ENCODE peak calls at places on chromosomes 5 and 9, in ten cellular contexts. One of them, this sample, is unnamed.

GRCh38 chr9:23447166-23447565 is 378.9 kb downstream of the ELAVL2 start:
- DNase-seq in spleen: no peak
- DNase-seq in pancreas: no peak
- DNase-seq in dorsolateral prefrontal cortex: peak
- DNase-seq in fibroblast of pulmonary artery: no peak
- DNase-seq in tibial artery: no peak
- DNase-seq in lower leg skin: no peak
- DNase-seq in ovary: no peak
- DNase-seq in fibroblast of lung: no peak
- DNase-seq in lower lobe of right lung: no peak
- DNase-seq in this sample: no peak

GRCh38 chr5:159508344-159508743 is 178.1 kb upstream of the IL12B start:
- DNase-seq in spleen: no peak
- DNase-seq in pancreas: no peak
- DNase-seq in dorsolateral prefrontal cortex: no peak
- DNase-seq in fibroblast of pulmonary artery: peak
- DNase-seq in tibial artery: no peak
- DNase-seq in lower leg skin: no peak
- DNase-seq in ovary: no peak
- DNase-seq in fibroblast of lung: no peak
- DNase-seq in lower lobe of right lung: no peak
- DNase-seq in this sample: no peak

GRCh38 chr9:111897831-111898144 is 1.2 kb downstream of the UGCG start:
- DNase-seq in spleen: no peak
- DNase-seq in pancreas: no peak
- DNase-seq in dorsolateral prefrontal cortex: no peak
- DNase-seq in fibroblast of pulmonary artery: no peak
- DNase-seq in tibial artery: no peak
- DNase-seq in lower leg skin: no peak
- DNase-seq in ovary: no peak
- DNase-seq in fibroblast of lung: peak
- DNase-seq in lower lobe of right lung: no peak
- DNase-seq in this sample: no peak

GRCh38 chr9:28073278-28073677 is 500.0 kb upstream of the C9orf72 start:
- DNase-seq in spleen: no peak
- DNase-seq in pancreas: no peak
- DNase-seq in dorsolateral prefrontal cortex: no peak
- DNase-seq in fibroblast of pulmonary artery: peak
- DNase-seq in tibial artery: no peak
- DNase-seq in lower leg skin: no peak
- DNase-seq in ovary: no peak
- DNase-seq in fibroblast of lung: peak
- DNase-seq in lower lobe of right lung: no peak
- DNase-seq in this sample: peak

GRCh38 chr5:88883059-88883565 is at the start of gene MEF2C:
- DNase-seq in spleen: peak
- DNase-seq in pancreas: peak
- DNase-seq in dorsolateral prefrontal cortex: peak
- DNase-seq in fibroblast of pulmonary artery: peak
- DNase-seq in tibial artery: peak
- DNase-seq in lower leg skin: peak
- DNase-seq in ovary: peak
- DNase-seq in fibroblast of lung: peak
- DNase-seq in lower lobe of right lung: peak
- DNase-seq in this sample: peak

GRCh38 chr9:136629879-136630661 is 32.6 kb upstream of the EGFL7 start:
- DNase-seq in spleen: peak
- DNase-seq in pancreas: peak
- DNase-seq in dorsolateral prefrontal cortex: no peak
- DNase-seq in fibroblast of pulmonary artery: peak
- DNase-seq in tibial artery: no peak
- DNase-seq in lower leg skin: no peak
- DNase-seq in ovary: peak
- DNase-seq in fibroblast of lung: peak
- DNase-seq in lower lobe of right lung: peak
- DNase-seq in this sample: no peak

GRCh38 chr9:79115176-79115575 is 456.6 kb upstream of the TLE4 start:
- DNase-seq in spleen: no peak
- DNase-seq in pancreas: no peak
- DNase-seq in dorsolateral prefrontal cortex: no peak
- DNase-seq in fibroblast of pulmonary artery: no peak
- DNase-seq in tibial artery: no peak
- DNase-seq in lower leg skin: no peak
- DNase-seq in ovary: no peak
- DNase-seq in fibroblast of lung: no peak
- DNase-seq in lower lobe of right lung: no peak
- DNase-seq in this sample: no peak

GRCh38 chr5:180180198-180180820 is 28.7 kb downstream of the RASGEF1C start:
- DNase-seq in spleen: peak
- DNase-seq in pancreas: no peak
- DNase-seq in dorsolateral prefrontal cortex: no peak
- DNase-seq in fibroblast of pulmonary artery: no peak
- DNase-seq in tibial artery: no peak
- DNase-seq in lower leg skin: peak
- DNase-seq in ovary: no peak
- DNase-seq in fibroblast of lung: no peak
- DNase-seq in lower lobe of right lung: no peak
- DNase-seq in this sample: no peak

GRCh38 chr9:120441446-120442279 is 138.3 kb downstream of the CDK5RAP2 start:
- DNase-seq in spleen: no peak
- DNase-seq in pancreas: no peak
- DNase-seq in dorsolateral prefrontal cortex: no peak
- DNase-seq in fibroblast of pulmonary artery: peak
- DNase-seq in tibial artery: no peak
- DNase-seq in lower leg skin: no peak
- DNase-seq in ovary: no peak
- DNase-seq in fibroblast of lung: peak
- DNase-seq in lower lobe of right lung: no peak
- DNase-seq in this sample: no peak

GRCh38 chr9:127976943-127977871 is 3.6 kb downstream of the EEIG1 start:
- DNase-seq in spleen: no peak
- DNase-seq in pancreas: no peak
- DNase-seq in dorsolateral prefrontal cortex: no peak
- DNase-seq in fibroblast of pulmonary artery: no peak
- DNase-seq in tibial artery: no peak
- DNase-seq in lower leg skin: no peak
- DNase-seq in ovary: no peak
- DNase-seq in fibroblast of lung: no peak
- DNase-seq in lower lobe of right lung: no peak
- DNase-seq in this sample: no peak

GRCh38 chr5:55037046-55037771 is 13.2 kb downstream of the GZMK start:
- DNase-seq in spleen: no peak
- DNase-seq in pancreas: no peak
- DNase-seq in dorsolateral prefrontal cortex: no peak
- DNase-seq in fibroblast of pulmonary artery: peak
- DNase-seq in tibial artery: no peak
- DNase-seq in lower leg skin: no peak
- DNase-seq in ovary: no peak
- DNase-seq in fibroblast of lung: peak
- DNase-seq in lower lobe of right lung: no peak
- DNase-seq in this sample: no peak
- TF ChIP-seq CTCF in spleen: no peak
- TF ChIP-seq CTCF in pancreas: no peak
- TF ChIP-seq CTCF in dorsolateral prefrontal cortex: no peak
- TF ChIP-seq CTCF in fibroblast of pulmonary artery: peak
- TF ChIP-seq CTCF in tibial artery: no peak
- TF ChIP-seq CTCF in lower leg skin: no peak
- TF ChIP-seq CTCF in ovary: no peak
- TF ChIP-seq CTCF in fibroblast of lung: no peak
- TF ChIP-seq CTCF in lower lobe of right lung: no peak
- TF ChIP-seq CTCF in this sample: no peak

GRCh38 chr5:10253390-10253789 is 3.3 kb downstream of the CCT5 start:
- DNase-seq in spleen: no peak
- DNase-seq in pancreas: no peak
- DNase-seq in dorsolateral prefrontal cortex: no peak
- DNase-seq in fibroblast of pulmonary artery: no peak
- DNase-seq in tibial artery: no peak
- DNase-seq in lower leg skin: no peak
- DNase-seq in ovary: no peak
- DNase-seq in fibroblast of lung: no peak
- DNase-seq in lower lobe of right lung: no peak
- DNase-seq in this sample: no peak
- H3K4me3 ChIP-seq in spleen: no peak
- H3K4me3 ChIP-seq in pancreas: no peak
- H3K4me3 ChIP-seq in dorsolateral prefrontal cortex: no peak
- H3K4me3 ChIP-seq in fibroblast of pulmonary artery: no peak
- H3K4me3 ChIP-seq in tibial artery: no peak
- H3K4me3 ChIP-seq in lower leg skin: no peak
- H3K4me3 ChIP-seq in ovary: no peak
- H3K4me3 ChIP-seq in fibroblast of lung: no peak
- H3K4me3 ChIP-seq in lower lobe of right lung: no peak
- H3K4me3 ChIP-seq in this sample: no peak

GRCh38 chr9:125629451-125629850 is 77.6 kb downstream of the MAPKAP1 start:
- DNase-seq in spleen: no peak
- DNase-seq in pancreas: no peak
- DNase-seq in dorsolateral prefrontal cortex: no peak
- DNase-seq in fibroblast of pulmonary artery: no peak
- DNase-seq in tibial artery: no peak
- DNase-seq in lower leg skin: no peak
- DNase-seq in ovary: no peak
- DNase-seq in fibroblast of lung: no peak
- DNase-seq in lower lobe of right lung: no peak
- DNase-seq in this sample: no peak

GRCh38 chr9:125630436-125630835 is 76.6 kb downstream of the MAPKAP1 start:
- DNase-seq in spleen: no peak
- DNase-seq in pancreas: no peak
- DNase-seq in dorsolateral prefrontal cortex: no peak
- DNase-seq in fibroblast of pulmonary artery: no peak
- DNase-seq in tibial artery: no peak
- DNase-seq in lower leg skin: no peak
- DNase-seq in ovary: no peak
- DNase-seq in fibroblast of lung: peak
- DNase-seq in lower lobe of right lung: no peak
- DNase-seq in this sample: no peak

GRCh38 chr9:125632321-125633115 is 74.5 kb downstream of the MAPKAP1 start:
- DNase-seq in spleen: no peak
- DNase-seq in pancreas: no peak
- DNase-seq in dorsolateral prefrontal cortex: no peak
- DNase-seq in fibroblast of pulmonary artery: no peak
- DNase-seq in tibial artery: no peak
- DNase-seq in lower leg skin: no peak
- DNase-seq in ovary: no peak
- DNase-seq in fibroblast of lung: peak
- DNase-seq in lower lobe of right lung: no peak
- DNase-seq in this sample: peak

GRCh38 chr9:125633116-125633743 is 73.8 kb downstream of the MAPKAP1 start:
- DNase-seq in spleen: no peak
- DNase-seq in pancreas: no peak
- DNase-seq in dorsolateral prefrontal cortex: no peak
- DNase-seq in fibroblast of pulmonary artery: no peak
- DNase-seq in tibial artery: no peak
- DNase-seq in lower leg skin: no peak
- DNase-seq in ovary: no peak
- DNase-seq in fibroblast of lung: peak
- DNase-seq in lower lobe of right lung: no peak
- DNase-seq in this sample: no peak

DNA sequence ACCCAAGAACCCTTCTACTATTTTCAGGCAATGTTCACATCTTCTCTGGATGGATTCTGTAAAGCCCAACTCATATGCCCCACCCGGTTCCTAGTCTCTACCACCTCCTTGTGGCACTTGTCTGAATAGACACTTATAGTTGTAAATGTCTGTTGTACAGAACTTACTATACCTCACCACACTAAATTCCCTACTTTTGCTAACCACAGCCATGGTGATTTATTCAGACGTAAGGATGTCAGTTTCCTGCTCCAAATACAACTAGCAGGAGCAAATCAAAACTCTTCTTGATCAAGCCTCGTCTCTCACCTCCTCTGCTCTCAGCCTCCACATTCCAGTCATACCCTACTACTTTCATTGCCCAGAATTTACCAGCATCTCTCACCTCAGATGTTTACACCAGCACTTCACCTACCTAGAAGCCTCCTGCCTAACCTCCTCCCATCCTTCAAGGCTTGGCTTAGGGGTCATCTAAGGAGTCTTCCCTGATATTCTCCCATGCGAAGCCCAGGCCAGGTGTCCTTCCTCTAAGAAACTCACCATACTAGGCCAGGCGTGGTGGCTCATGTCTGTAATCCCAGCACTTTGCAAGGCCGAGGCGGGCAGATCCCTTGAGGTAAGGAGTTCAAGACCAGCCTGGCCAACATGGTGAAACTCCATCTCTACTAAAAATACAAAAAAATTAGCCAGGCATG is 75.5 kb downstream of the MAPKAP1 start:
- DNase-seq in spleen: no peak
- DNase-seq in pancreas: no peak
- DNase-seq in dorsolateral prefrontal cortex: peak
- DNase-seq in fibroblast of pulmonary artery: peak
- DNase-seq in tibial artery: no peak
- DNase-seq in lower leg skin: no peak
- DNase-seq in ovary: no peak
- DNase-seq in fibroblast of lung: peak
- DNase-seq in lower lobe of right lung: no peak
- DNase-seq in this sample: no peak
- TF ChIP-seq CTCF in spleen: peak
- TF ChIP-seq CTCF in pancreas: peak
- TF ChIP-seq CTCF in dorsolateral prefrontal cortex: peak
- TF ChIP-seq CTCF in fibroblast of pulmonary artery: peak
- TF ChIP-seq CTCF in tibial artery: peak
- TF ChIP-seq CTCF in lower leg skin: no peak
- TF ChIP-seq CTCF in ovary: peak
- TF ChIP-seq CTCF in fibroblast of lung: peak
- TF ChIP-seq CTCF in lower lobe of right lung: peak
- TF ChIP-seq CTCF in this sample: peak

GRCh38 chr5:160747559-160747958 is 104.5 kb downstream of the ATP10B start:
- DNase-seq in spleen: no peak
- DNase-seq in pancreas: no peak
- DNase-seq in dorsolateral prefrontal cortex: no peak
- DNase-seq in fibroblast of pulmonary artery: no peak
- DNase-seq in tibial artery: no peak
- DNase-seq in lower leg skin: no peak
- DNase-seq in ovary: no peak
- DNase-seq in fibroblast of lung: no peak
- DNase-seq in lower lobe of right lung: no peak
- DNase-seq in this sample: no peak

GRCh38 chr5:160747963-160748362 is 104.0 kb downstream of the ATP10B start:
- DNase-seq in spleen: no peak
- DNase-seq in pancreas: no peak
- DNase-seq in dorsolateral prefrontal cortex: peak
- DNase-seq in fibroblast of pulmonary artery: no peak
- DNase-seq in tibial artery: no peak
- DNase-seq in lower leg skin: no peak
- DNase-seq in ovary: no peak
- DNase-seq in fibroblast of lung: no peak
- DNase-seq in lower lobe of right lung: no peak
- DNase-seq in this sample: no peak

GRCh38 chr5:160744253-160745112 is 107.5 kb downstream of the ATP10B start:
- DNase-seq in spleen: no peak
- DNase-seq in pancreas: no peak
- DNase-seq in dorsolateral prefrontal cortex: no peak
- DNase-seq in fibroblast of pulmonary artery: no peak
- DNase-seq in tibial artery: no peak
- DNase-seq in lower leg skin: no peak
- DNase-seq in ovary: no peak
- DNase-seq in fibroblast of lung: no peak
- DNase-seq in lower lobe of right lung: no peak
- DNase-seq in this sample: no peak

GRCh38 chr5:160743027-160743426 is 109.0 kb downstream of the ATP10B start:
- DNase-seq in spleen: no peak
- DNase-seq in pancreas: no peak
- DNase-seq in dorsolateral prefrontal cortex: no peak
- DNase-seq in fibroblast of pulmonary artery: no peak
- DNase-seq in tibial artery: no peak
- DNase-seq in lower leg skin: no peak
- DNase-seq in ovary: no peak
- DNase-seq in fibroblast of lung: no peak
- DNase-seq in lower lobe of right lung: no peak
- DNase-seq in this sample: no peak

GRCh38 chr5:160742446-160742845 is 109.6 kb downstream of the ATP10B start:
- DNase-seq in spleen: no peak
- DNase-seq in pancreas: no peak
- DNase-seq in dorsolateral prefrontal cortex: no peak
- DNase-seq in fibroblast of pulmonary artery: no peak
- DNase-seq in tibial artery: no peak
- DNase-seq in lower leg skin: no peak
- DNase-seq in ovary: no peak
- DNase-seq in fibroblast of lung: no peak
- DNase-seq in lower lobe of right lung: no peak
- DNase-seq in this sample: no peak
- H3K4me3 ChIP-seq in spleen: no peak
- H3K4me3 ChIP-seq in pancreas: no peak
- H3K4me3 ChIP-seq in dorsolateral prefrontal cortex: no peak
- H3K4me3 ChIP-seq in fibroblast of pulmonary artery: no peak
- H3K4me3 ChIP-seq in tibial artery: no peak
- H3K4me3 ChIP-seq in lower leg skin: no peak
- H3K4me3 ChIP-seq in ovary: no peak
- H3K4me3 ChIP-seq in fibroblast of lung: no peak
- H3K4me3 ChIP-seq in lower lobe of right lung: no peak
- H3K4me3 ChIP-seq in this sample: no peak